ENCODE peak calls at places on chromosomes 2 and 18, in seven cellular contexts. I, K, Y, S, Z, Q and P are unnamed samples.

GRCh38 chr2:11292464-11293255 is 51.8 kb downstream of the ROCK2 start:
- DNase-seq in S (peak; percentile 23), I (no peak), K (no peak), Z (peak; percentile 41), Y (no peak), Q (no peak), P (no peak)

GRCh38 chr2:219983836-219984235 is 356.4 kb downstream of the SLC4A3 start:
- DNase-seq in Z (no peak), Q (no peak), K (no peak), Y (no peak), I (no peak), S (peak; percentile 69), P (no peak)

GRCh38 chr18:68418881-68419280 is 296.0 kb downstream of the TMX3 start:
- DNase-seq in I (no peak), Y (no peak), S (peak; percentile 93), K (no peak), Z (no peak), Q (no peak), P (no peak)

GRCh38 chr2:148135705-148136104 is 114.8 kb downstream of the MBD5 start:
- DNase-seq in Q (no peak), I (no peak), S (peak; percentile 12), Y (no peak), Z (no peak), K (no peak), P (no peak)

GRCh38 chr2:160387558-160388262 is 105.9 kb downstream of the RBMS1 start:
- DNase-seq in K (no peak), I (no peak), Y (no peak), S (peak; percentile 100), Q (no peak), Z (peak; percentile 85), P (no peak)

GRCh38 chr2:229268626-229269025 is 2.5 kb downstream of the PID1 start:
- DNase-seq in K (no peak), I (no peak), Z (peak; percentile 7), Q (no peak), S (peak; percentile 13), Y (no peak), P (no peak)

GRCh38 chr18:52465391-52465790 is 125.4 kb downstream of the DCC start:
- DNase-seq in I (no peak), K (no peak), S (no peak), Q (no peak), Z (no peak), Y (no peak), P (no peak)

GRCh38 chr2:25339791-25340339 is 1.9 kb downstream of the DNMT3A start:
- DNase-seq in Y (no peak), Z (no peak), K (peak; percentile 57), S (no peak), I (no peak), Q (peak; percentile 67), P (no peak)

GRCh38 chr2:62464608-62465007 is 41.4 kb downstream of the TMEM17 start:
- DNase-seq in Y (no peak), Q (no peak), I (no peak), K (no peak), Z (no peak), S (no peak), P (no peak)

GRCh38 chr2:68317971-68318685 is 1.6 kb downstream of the CNRIP1 start:
- DNase-seq in S (no peak), Q (no peak), Y (no peak), Z (no peak), I (no peak), K (no peak), P (peak; percentile 61)

GRCh38 chr2:6877402-6878305 is at the start of gene RSAD2:
- DNase-seq in Q (no peak), S (peak; percentile 16), K (no peak), Z (no peak), I (peak; percentile 15), Y (peak; percentile 22), P (no peak)

GRCh38 chr2:62817348-62817747 is 111.8 kb downstream of the EHBP1 start:
- DNase-seq in Y (no peak), K (no peak), S (no peak), Q (no peak), I (no peak), Z (no peak), P (no peak)

GRCh38 chr18:58309610-58310239 is 265.7 kb downstream of the NEDD4L start:
- DNase-seq in I (no peak), Z (no peak), Y (no peak), S (no peak), Q (no peak), K (no peak), P (no peak)

GRCh38 chr2:85741811-85742507 is 11.8 kb upstream of the ATOH8 start:
- DNase-seq in K (no peak), I (no peak), Q (no peak), Z (peak; percentile 92), Y (no peak), S (peak; percentile 96), P (peak; percentile 77)

GRCh38 chr2:95053543-95053942 is 28.0 kb downstream of the MAL start:
- DNase-seq in K (peak; percentile 63), Q (peak; percentile 61), Y (peak; percentile 43), S (no peak), Z (peak; percentile 37), I (no peak), P (no peak)

GRCh38 chr2:169623224-169623623 is 39.1 kb downstream of the PPIG start:
- DNase-seq in Z (no peak), K (no peak), I (no peak), S (no peak), Q (no peak), Y (no peak), P (no peak)

GRCh38 chr2:1790996-1791395 is 46.7 kb upstream of the PXDN start:
- DNase-seq in I (no peak), S (no peak), Y (no peak), Z (no peak), K (no peak), Q (no peak), P (no peak)

GRCh38 chr2:168210898-168211570 is 36.4 kb downstream of the STK39 start:
- DNase-seq in Z (peak; percentile 89), I (no peak), Y (no peak), S (peak; percentile 95), K (no peak), Q (no peak), P (no peak)

GRCh38 chr2:61469424-61470121 is 1.3 kb downstream of the USP34 start:
- DNase-seq in Q (no peak), K (no peak), S (peak; percentile 21), Y (peak; percentile 17), I (no peak), Z (no peak), P (no peak)

GRCh38 chr2:169572189-169572588 is 1.5 kb downstream of the FASTKD1 start:
- DNase-seq in K (no peak), I (no peak), Z (no peak), Y (no peak), Q (no peak), S (no peak), P (no peak)

GRCh38 chr2:158973511-158973956 is 5.1 kb downstream of the TANC1 start:
- DNase-seq in S (peak; percentile 51), K (no peak), I (no peak), Y (no peak), Q (no peak), Z (no peak), P (no peak)

GRCh38 chr2:31189141-31189540 is 28.2 kb downstream of the CAPN14 start:
- DNase-seq in I (no peak), Y (no peak), S (no peak), Z (no peak), Q (no peak), K (no peak), P (no peak)

GRCh38 chr2:170365686-170366085 is 187.7 kb downstream of the MYO3B start:
- DNase-seq in K (no peak), Y (peak; percentile 38), Q (no peak), I (no peak), S (no peak), Z (no peak), P (no peak)

GRCh38 chr2:43293744-43294695 is 67.6 kb upstream of the ZFP36L2 start:
- DNase-seq in Q (no peak), I (peak; percentile 90), S (peak; percentile 100), Z (peak; percentile 95), K (no peak), Y (peak; percentile 80), P (no peak)

GRCh38 chr2:16031848-16032159 is 91.5 kb downstream of the MYCN start:
- DNase-seq in S (no peak), Z (no peak), Q (no peak), Y (no peak), K (no peak), I (no peak), P (no peak)

GRCh38 chr18:48540329-48541025 is 1.6 kb downstream of the CTIF start:
- DNase-seq in S (peak; percentile 58), K (peak; percentile 67), Z (peak; percentile 67), I (no peak), Y (peak; percentile 70), Q (peak; percentile 71), P (peak; percentile 81)

GRCh38 chr2:45653584-45653983 is 2.1 kb downstream of the PRKCE start:
- DNase-seq in Z (no peak), Y (no peak), S (no peak), I (no peak), K (no peak), Q (no peak), P (no peak)

GRCh38 chr2:143803936-143804335 is 674.7 kb downstream of the ARHGAP15 start:
- DNase-seq in Q (no peak), Y (no peak), S (peak; percentile 57), K (no peak), Z (no peak), I (no peak), P (no peak)

GRCh38 chr2:105468655-105469042 is 69.8 kb upstream of the FHL2 start:
- DNase-seq in Y (no peak), I (no peak), S (no peak), Q (no peak), K (no peak), Z (no peak), P (no peak)
- TF ChIP-seq USF2 in Y (no peak), I (no peak), S (no peak), Q (no peak), K (no peak), Z (no peak), P (no peak)

GRCh38 chr2:205435970-205436369 is 246.3 kb upstream of the NRP2 start:
- DNase-seq in Q (no peak), Z (no peak), K (no peak), S (peak; percentile 35), I (no peak), Y (no peak), P (no peak)
- TF ChIP-seq USF2 in Q (no peak), Z (no peak), K (no peak), S (no peak), I (no peak), Y (no peak), P (no peak)

GRCh38 chr2:142254057-142254456 is 123.2 kb upstream of the LRP1B start:
- DNase-seq in Q (no peak), Z (no peak), S (no peak), Y (no peak), I (no peak), K (no peak), P (no peak)
- TF ChIP-seq USF2 in Q (no peak), Z (no peak), S (no peak), Y (no peak), I (no peak), K (no peak), P (no peak)

DNA sequence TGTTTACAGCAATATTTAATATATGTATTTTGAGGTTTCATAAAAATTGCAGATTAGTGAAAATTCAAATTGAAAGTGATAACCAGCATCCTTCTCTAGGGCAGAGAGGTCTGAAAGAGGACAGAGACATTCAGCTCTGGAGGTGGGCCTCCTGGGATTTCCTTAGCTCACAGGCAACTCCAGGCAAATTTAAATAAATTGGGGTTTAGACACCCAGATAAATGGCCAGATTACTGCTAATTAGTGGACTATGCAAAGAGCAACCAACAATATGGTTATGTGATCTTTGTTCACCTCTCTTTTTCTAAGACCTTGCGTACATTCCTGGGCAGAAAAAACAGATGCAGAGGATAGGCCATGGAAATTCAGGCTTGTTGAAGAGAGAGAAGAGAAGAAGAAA is 1282.8 kb upstream of the ACVR2A start:
- DNase-seq in Y (no peak), S (no peak), I (no peak), K (no peak), Q (no peak), Z (no peak), P (no peak)
- TF ChIP-seq USF2 in Y (no peak), S (no peak), I (no peak), K (no peak), Q (no peak), Z (no peak), P (no peak)